ENCODE peak calls at places on chromosomes 11 and 22, in six cellular contexts. One of them, this sample, is unnamed.

GRCh38 chr22:32897400-32897799 is 95.9 kb downstream of the TIMP3 start:
- DNase-seq in astrocyte of the spinal cord: peak; percentile 15
- DNase-seq in HFFc6: peak; percentile 90
- DNase-seq in AG10803: peak; percentile 11
- DNase-seq in spleen: no peak
- DNase-seq in upper lobe of right lung: no peak
- DNase-seq in this sample: no peak

GRCh38 chr11:68127791-68128681 is 6.8 kb upstream of the CHKA start:
- DNase-seq in astrocyte of the spinal cord: peak; percentile 83
- DNase-seq in HFFc6: no peak
- DNase-seq in upper lobe of right lung: peak; percentile 90
- DNase-seq in spleen: peak; percentile 80
- DNase-seq in AG10803: peak; percentile 50
- DNase-seq in this sample: no peak

GRCh38 chr11:102604875-102605274 is 20.3 kb downstream of the MMP20 start:
- DNase-seq in HFFc6: no peak
- DNase-seq in upper lobe of right lung: no peak
- DNase-seq in spleen: no peak
- DNase-seq in AG10803: no peak
- DNase-seq in astrocyte of the spinal cord: no peak
- DNase-seq in this sample: no peak

GRCh38 chr11:115502636-115503082 is 1.6 kb downstream of the CADM1 start:
- DNase-seq in HFFc6: no peak
- DNase-seq in spleen: no peak
- DNase-seq in upper lobe of right lung: no peak
- DNase-seq in AG10803: no peak
- DNase-seq in astrocyte of the spinal cord: no peak
- DNase-seq in this sample: no peak

GRCh38 chr11:109247071-109247470 is 174.9 kb upstream of the C11orf87 start:
- DNase-seq in AG10803: peak; percentile 12
- DNase-seq in astrocyte of the spinal cord: peak; percentile 16
- DNase-seq in HFFc6: peak; percentile 14
- DNase-seq in upper lobe of right lung: no peak
- DNase-seq in spleen: no peak
- DNase-seq in this sample: no peak

GRCh38 chr11:93740802-93741093 is 547 bp downstream of the TAF1D start:
- DNase-seq in astrocyte of the spinal cord: peak; percentile 64
- DNase-seq in upper lobe of right lung: peak; percentile 81
- DNase-seq in HFFc6: peak; percentile 38
- DNase-seq in spleen: peak; percentile 91
- DNase-seq in AG10803: peak; percentile 68
- DNase-seq in this sample: peak; percentile 59

GRCh38 chr11:3934658-3935057 is 79.2 kb downstream of the STIM1 start:
- DNase-seq in spleen: no peak
- DNase-seq in astrocyte of the spinal cord: no peak
- DNase-seq in AG10803: no peak
- DNase-seq in upper lobe of right lung: no peak
- DNase-seq in HFFc6: no peak
- DNase-seq in this sample: no peak

GRCh38 chr22:33896801-33897620 is 23.3 kb downstream of the LARGE1 start:
- DNase-seq in spleen: no peak
- DNase-seq in HFFc6: no peak
- DNase-seq in upper lobe of right lung: no peak
- DNase-seq in astrocyte of the spinal cord: no peak
- DNase-seq in AG10803: no peak
- DNase-seq in this sample: no peak

GRCh38 chr22:24789516-24789915 is 15.0 kb upstream of the PIWIL3 start:
- DNase-seq in spleen: peak; percentile 0
- DNase-seq in upper lobe of right lung: no peak
- DNase-seq in AG10803: no peak
- DNase-seq in astrocyte of the spinal cord: no peak
- DNase-seq in HFFc6: no peak
- DNase-seq in this sample: no peak

GRCh38 chr11:27679136-27680015 is 20.9 kb downstream of the BDNF start:
- DNase-seq in astrocyte of the spinal cord: no peak
- DNase-seq in HFFc6: no peak
- DNase-seq in spleen: no peak
- DNase-seq in upper lobe of right lung: no peak
- DNase-seq in AG10803: no peak
- DNase-seq in this sample: no peak

GRCh38 chr11:75014129-75014528 is 25.4 kb downstream of the NEU3 start:
- DNase-seq in AG10803: peak; percentile 86
- DNase-seq in HFFc6: peak; percentile 77
- DNase-seq in upper lobe of right lung: no peak
- DNase-seq in astrocyte of the spinal cord: peak; percentile 63
- DNase-seq in spleen: no peak
- DNase-seq in this sample: no peak

GRCh38 chr11:60844045-60844869 is 2.3 kb downstream of the CCDC86 start:
- DNase-seq in spleen: no peak
- DNase-seq in AG10803: peak; percentile 8
- DNase-seq in astrocyte of the spinal cord: peak; percentile 57
- DNase-seq in upper lobe of right lung: no peak
- DNase-seq in HFFc6: no peak
- DNase-seq in this sample: no peak
- TF ChIP-seq CTCF in spleen: no peak
- TF ChIP-seq CTCF in AG10803: no peak
- TF ChIP-seq CTCF in astrocyte of the spinal cord: no peak
- TF ChIP-seq CTCF in upper lobe of right lung: no peak
- TF ChIP-seq CTCF in HFFc6: no peak
- TF ChIP-seq CTCF in this sample: no peak

GRCh38 chr11:120180571-120181445 is 30.0 kb upstream of the OAF start:
- DNase-seq in AG10803: peak; percentile 31
- DNase-seq in spleen: peak; percentile 52
- DNase-seq in HFFc6: peak; percentile 91
- DNase-seq in astrocyte of the spinal cord: peak; percentile 27
- DNase-seq in upper lobe of right lung: peak; percentile 31
- DNase-seq in this sample: no peak
- TF ChIP-seq CTCF in AG10803: peak; percentile 15
- TF ChIP-seq CTCF in spleen: no peak
- TF ChIP-seq CTCF in HFFc6: peak; percentile 79
- TF ChIP-seq CTCF in astrocyte of the spinal cord: peak; percentile 40
- TF ChIP-seq CTCF in upper lobe of right lung: no peak
- TF ChIP-seq CTCF in this sample: peak; percentile 24

GRCh38 chr22:26002456-26002855 is 166.8 kb upstream of the SEZ6L start:
- DNase-seq in upper lobe of right lung: no peak
- DNase-seq in AG10803: no peak
- DNase-seq in HFFc6: no peak
- DNase-seq in spleen: no peak
- DNase-seq in astrocyte of the spinal cord: no peak
- DNase-seq in this sample: no peak

GRCh38 chr22:25992331-25992730 is 176.9 kb upstream of the SEZ6L start:
- DNase-seq in spleen: no peak
- DNase-seq in HFFc6: no peak
- DNase-seq in astrocyte of the spinal cord: no peak
- DNase-seq in upper lobe of right lung: no peak
- DNase-seq in AG10803: no peak
- DNase-seq in this sample: no peak

GRCh38 chr22:25996669-25997068 is 172.6 kb upstream of the SEZ6L start:
- DNase-seq in upper lobe of right lung: no peak
- DNase-seq in HFFc6: no peak
- DNase-seq in AG10803: no peak
- DNase-seq in astrocyte of the spinal cord: no peak
- DNase-seq in spleen: no peak
- DNase-seq in this sample: no peak

GRCh38 chr22:25998118-25998775 is 171.0 kb upstream of the SEZ6L start:
- DNase-seq in upper lobe of right lung: no peak
- DNase-seq in HFFc6: no peak
- DNase-seq in spleen: no peak
- DNase-seq in AG10803: no peak
- DNase-seq in astrocyte of the spinal cord: no peak
- DNase-seq in this sample: no peak
- TF ChIP-seq CTCF in upper lobe of right lung: no peak
- TF ChIP-seq CTCF in HFFc6: no peak
- TF ChIP-seq CTCF in spleen: no peak
- TF ChIP-seq CTCF in AG10803: no peak
- TF ChIP-seq CTCF in astrocyte of the spinal cord: no peak
- TF ChIP-seq CTCF in this sample: no peak

GRCh38 chr11:77110836-77111235 is 8.2 kb downstream of the OMP start:
- DNase-seq in HFFc6: no peak
- DNase-seq in AG10803: no peak
- DNase-seq in spleen: no peak
- DNase-seq in upper lobe of right lung: no peak
- DNase-seq in astrocyte of the spinal cord: no peak
- DNase-seq in this sample: no peak
- TF ChIP-seq CTCF in HFFc6: no peak
- TF ChIP-seq CTCF in AG10803: no peak
- TF ChIP-seq CTCF in spleen: no peak
- TF ChIP-seq CTCF in upper lobe of right lung: no peak
- TF ChIP-seq CTCF in astrocyte of the spinal cord: no peak
- TF ChIP-seq CTCF in this sample: no peak

GRCh38 chr11:77081381-77081851 is 14.6 kb downstream of the CAPN5 start:
- DNase-seq in AG10803: no peak
- DNase-seq in HFFc6: no peak
- DNase-seq in upper lobe of right lung: peak; percentile 52
- DNase-seq in spleen: peak; percentile 55
- DNase-seq in astrocyte of the spinal cord: no peak
- DNase-seq in this sample: peak; percentile 25

GRCh38 chr11:77081976-77082836 is 15.4 kb downstream of the CAPN5 start:
- DNase-seq in astrocyte of the spinal cord: no peak
- DNase-seq in spleen: peak; percentile 68
- DNase-seq in AG10803: no peak
- DNase-seq in upper lobe of right lung: peak; percentile 59
- DNase-seq in HFFc6: no peak
- DNase-seq in this sample: peak; percentile 31

GRCh38 chr11:77082838-77083552 is 16.2 kb downstream of the CAPN5 start:
- DNase-seq in HFFc6: no peak
- DNase-seq in astrocyte of the spinal cord: no peak
- DNase-seq in AG10803: peak; percentile 62
- DNase-seq in spleen: peak; percentile 88
- DNase-seq in upper lobe of right lung: peak; percentile 66
- DNase-seq in this sample: peak; percentile 70

GRCh38 chr11:77080643-77081210 is 14.0 kb downstream of the CAPN5 start:
- DNase-seq in astrocyte of the spinal cord: no peak
- DNase-seq in HFFc6: peak; percentile 35
- DNase-seq in spleen: peak; percentile 33
- DNase-seq in upper lobe of right lung: no peak
- DNase-seq in AG10803: peak; percentile 23
- DNase-seq in this sample: peak; percentile 21

DNA sequence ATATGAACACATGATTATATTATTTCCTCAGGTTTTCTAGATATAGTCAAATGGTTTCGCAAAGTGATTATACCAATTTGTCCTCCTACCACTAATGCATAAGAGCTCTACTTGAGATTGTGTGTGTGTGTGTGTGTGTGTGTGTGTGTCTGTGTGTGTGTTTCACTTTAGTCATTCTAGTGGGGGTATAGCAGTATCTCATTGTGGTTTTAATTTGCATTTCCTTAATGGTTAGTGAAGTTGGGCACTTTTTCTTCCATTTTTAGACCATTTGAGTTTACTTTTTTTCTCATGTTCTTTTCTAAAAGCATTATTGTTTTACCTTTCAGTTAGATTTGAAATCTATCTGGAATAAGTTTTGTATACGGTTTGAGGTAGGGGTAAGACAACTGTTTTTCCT is 12.9 kb downstream of the CAPN5 start:
- DNase-seq in AG10803: no peak
- DNase-seq in spleen: no peak
- DNase-seq in astrocyte of the spinal cord: no peak
- DNase-seq in upper lobe of right lung: no peak
- DNase-seq in HFFc6: no peak
- DNase-seq in this sample: no peak
- TF ChIP-seq CTCF in AG10803: no peak
- TF ChIP-seq CTCF in spleen: no peak
- TF ChIP-seq CTCF in astrocyte of the spinal cord: no peak
- TF ChIP-seq CTCF in upper lobe of right lung: no peak
- TF ChIP-seq CTCF in HFFc6: no peak
- TF ChIP-seq CTCF in this sample: no peak

GRCh38 chr11:32658639-32659406 is 75.2 kb downstream of the EIF3M start:
- DNase-seq in HFFc6: no peak
- DNase-seq in astrocyte of the spinal cord: peak; percentile 41
- DNase-seq in spleen: no peak
- DNase-seq in AG10803: no peak
- DNase-seq in upper lobe of right lung: no peak
- DNase-seq in this sample: no peak

DNA sequence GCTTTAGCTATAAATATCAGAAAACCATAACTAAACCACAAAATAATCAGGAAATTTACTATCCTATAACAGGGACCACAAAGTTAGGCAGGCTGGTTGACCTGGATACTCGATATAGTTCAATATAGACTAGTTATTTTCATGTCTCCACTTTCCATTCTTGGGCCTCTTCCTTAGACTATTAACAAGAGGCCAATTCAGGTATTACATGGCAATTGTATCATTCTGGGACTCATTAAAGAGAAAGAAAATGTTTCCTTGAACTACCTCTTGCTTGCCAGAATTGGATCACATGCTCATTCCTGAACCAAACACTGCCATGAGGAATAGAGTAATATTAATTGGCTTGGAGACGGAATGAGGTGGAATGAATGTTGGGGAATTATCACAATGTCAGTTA is 76.0 kb downstream of the EIF3M start:
- DNase-seq in spleen: no peak
- DNase-seq in HFFc6: no peak
- DNase-seq in astrocyte of the spinal cord: no peak
- DNase-seq in AG10803: no peak
- DNase-seq in upper lobe of right lung: no peak
- DNase-seq in this sample: no peak
- TF ChIP-seq CTCF in spleen: no peak
- TF ChIP-seq CTCF in HFFc6: peak; percentile 39
- TF ChIP-seq CTCF in astrocyte of the spinal cord: no peak
- TF ChIP-seq CTCF in AG10803: peak; percentile 16
- TF ChIP-seq CTCF in upper lobe of right lung: no peak
- TF ChIP-seq CTCF in this sample: no peak

This sample was measured in CD14-positive monocyte.